ENCODE peak calls at places on chromosomes 3 and 15, in nine cellular contexts. J is CD4-positive, alpha-beta T cell; T is fibroblast of the aortic adventitia; R is upper lobe of left lung; E is body of pancreas; L is lower leg skin; B is Calu3; O is epithelial cell of esophagus; D is uterus. N is an unnamed sample.

GRCh38 chr3:133746722-133747086 is 511 bp downstream of the TF start:
- DNase-seq in J (no peak), L (no peak), O (no peak), T (no peak), R (no peak), B (no peak), D (no peak), E (no peak), N (no peak)

GRCh38 chr3:195032106-195032759 is 238.7 kb downstream of the XXYLT1 start:
- DNase-seq in O (no peak), T (no peak), R (no peak), E (no peak), L (no peak), D (no peak), J (no peak), B (no peak), N (no peak)

GRCh38 chr3:7285502-7285901 is 424.6 kb downstream of the GRM7 start:
- DNase-seq in J (no peak), L (no peak), D (no peak), O (peak; percentile 27), T (no peak), R (no peak), E (peak; percentile 24), B (no peak), N (no peak)

GRCh38 chr3:54987719-54988118 is 59.9 kb upstream of the LRTM1 start:
- DNase-seq in R (no peak), D (no peak), L (no peak), J (no peak), O (no peak), E (no peak), B (no peak), T (no peak), N (no peak)

GRCh38 chr3:162437480-162437879 is 940.9 kb downstream of the OTOL1 start:
- DNase-seq in D (no peak), T (peak; percentile 22), L (no peak), E (no peak), O (peak; percentile 7), J (no peak), B (no peak), R (no peak), N (no peak)

GRCh38 chr15:27232876-27233275 is 261.9 kb downstream of the GABRG3 start:
- DNase-seq in O (no peak), T (no peak), J (no peak), R (no peak), L (no peak), B (no peak), E (no peak), D (no peak), N (no peak)

GRCh38 chr3:134250717-134251220 is at the start of gene RYK:
- DNase-seq in L (peak; percentile 73), B (peak; percentile 96), J (peak; percentile 79), O (peak; percentile 76), T (peak; percentile 57), R (peak; percentile 87), E (peak; percentile 76), D (peak; percentile 67), N (peak; percentile 88)

GRCh38 chr3:140455476-140455875 is 222.4 kb upstream of the TRIM42 start:
- DNase-seq in B (no peak), L (no peak), O (no peak), J (no peak), R (no peak), T (no peak), E (no peak), D (no peak), N (no peak)

GRCh38 chr15:70701891-70702568 is 61.3 kb downstream of the UACA start:
- DNase-seq in T (peak; percentile 68), R (no peak), O (peak; percentile 58), E (no peak), J (no peak), B (no peak), L (no peak), D (no peak), N (no peak)

GRCh38 chr3:190618349-190619030 is 104.6 kb downstream of the IL1RAP start:
- DNase-seq in B (no peak), D (no peak), J (no peak), E (no peak), T (no peak), R (no peak), O (no peak), L (no peak), N (no peak)

GRCh38 chr3:128372707-128373533 is 93.8 kb downstream of the DNAJB8 start:
- DNase-seq in B (no peak), R (no peak), D (no peak), O (no peak), T (no peak), E (no peak), J (no peak), L (no peak), N (no peak)

GRCh38 chr15:55799287-55800212 is 56.6 kb upstream of the PRTG start:
- DNase-seq in T (peak; percentile 70), R (peak; percentile 53), L (no peak), O (peak; percentile 42), J (no peak), E (no peak), B (peak; percentile 82), D (peak; percentile 30), N (peak; percentile 73)

GRCh38 chr3:45915518-45916231 is 27.6 kb upstream of the CXCR6 start:
- DNase-seq in O (peak; percentile 93), L (no peak), R (peak; percentile 43), J (peak; percentile 72), E (no peak), D (no peak), T (peak; percentile 50), B (peak; percentile 35), N (no peak)

GRCh38 chr3:13280122-13280790 is 139.9 kb downstream of the NUP210 start:
- DNase-seq in R (no peak), B (no peak), T (no peak), L (no peak), D (no peak), J (no peak), E (no peak), O (no peak), N (no peak)
- TF ChIP-seq CTCF in R (no peak), B (no peak), T (no peak), L (no peak), D (no peak), J (no peak), E (no peak), O (no peak), N (no peak)

DNA sequence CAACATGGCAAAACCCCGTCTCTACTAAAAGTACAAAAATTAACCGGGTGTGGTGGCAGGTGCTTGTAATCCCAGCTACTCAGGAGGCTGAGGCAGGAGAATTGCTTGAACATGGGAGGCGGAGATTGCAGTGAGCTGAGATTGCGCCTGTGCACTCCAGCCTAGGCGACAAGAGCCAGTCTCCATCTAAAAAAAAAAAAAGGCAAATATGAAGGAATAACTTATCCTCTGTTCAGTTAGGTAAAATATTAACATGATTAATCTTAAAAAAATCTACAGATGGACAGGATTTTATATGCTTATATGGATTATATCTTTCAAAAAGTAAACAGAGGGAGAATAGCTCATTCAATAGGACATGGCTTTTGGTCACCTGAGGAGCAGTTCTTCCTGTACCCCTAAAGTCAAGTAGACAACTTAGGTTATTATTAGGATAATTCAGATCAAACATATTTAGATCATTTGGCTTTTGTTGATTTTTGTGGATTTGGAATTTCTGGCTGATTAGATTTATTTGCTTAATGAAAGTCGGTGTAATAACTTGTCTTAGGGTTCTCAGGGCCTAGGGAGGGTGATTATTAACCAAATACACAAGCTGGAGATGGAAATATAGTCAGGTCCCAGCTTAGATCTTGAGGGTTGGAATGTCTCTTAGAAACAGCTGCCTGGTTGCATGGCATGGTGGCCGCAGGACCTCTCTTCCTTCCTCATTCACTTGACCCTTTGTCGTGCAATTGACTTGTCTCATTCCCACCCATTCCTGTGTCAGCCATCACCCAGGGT is 82.1 kb upstream of the ONECUT1 start:
- DNase-seq in T (no peak), R (no peak), O (no peak), J (no peak), D (no peak), E (no peak), L (no peak), B (no peak), N (no peak)
- TF ChIP-seq CTCF in T (no peak), R (no peak), O (no peak), J (no peak), D (no peak), E (no peak), L (no peak), B (no peak), N (no peak)

GRCh38 chr15:79598639-79599038 is 166.5 kb downstream of the MINAR1 start:
- DNase-seq in J (no peak), R (no peak), T (no peak), E (no peak), L (no peak), O (no peak), B (no peak), D (no peak), N (no peak)

GRCh38 chr15:79595271-79595670 is 163.1 kb downstream of the MINAR1 start:
- DNase-seq in J (no peak), T (no peak), D (no peak), L (no peak), R (no peak), O (no peak), B (no peak), E (no peak), N (no peak)

GRCh38 chr15:79595995-79596622 is 164.0 kb downstream of the MINAR1 start:
- DNase-seq in O (peak; percentile 84), J (no peak), T (peak; percentile 71), R (peak; percentile 78), E (peak; percentile 59), D (no peak), L (no peak), B (peak; percentile 79), N (no peak)

GRCh38 chr15:79592126-79592525 is 160.0 kb downstream of the MINAR1 start:
- DNase-seq in B (no peak), D (no peak), J (no peak), E (no peak), T (no peak), L (no peak), O (no peak), R (no peak), N (no peak)

GRCh38 chr15:79593119-79593869 is 161.2 kb downstream of the MINAR1 start:
- DNase-seq in R (no peak), D (no peak), E (no peak), O (peak; percentile 13), J (no peak), L (no peak), T (peak; percentile 16), B (no peak), N (no peak)
- TF ChIP-seq CTCF in R (no peak), D (no peak), E (no peak), O (no peak), J (no peak), L (no peak), T (peak; percentile 33), B (peak; percentile 17), N (peak; percentile 56)

GRCh38 chr3:176359211-176359610 is 838.1 kb downstream of the TBL1XR1 start:
- DNase-seq in O (no peak), B (no peak), R (no peak), L (no peak), T (no peak), D (no peak), J (no peak), E (no peak), N (no peak)
- TF ChIP-seq CTCF in O (peak; percentile 13), B (peak; percentile 45), R (no peak), L (no peak), T (no peak), D (no peak), J (no peak), E (no peak), N (peak; percentile 59)